ENCODE peak calls at places on chromosomes 16 and 17, in ten cellular contexts. K is kidney, C is stomach, O is left lung, G is heart right ventricle, I is mesendoderm, R is PC-9, U is Panc1, Y is A549, A is tibial nerve. S is an unnamed sample. For H3K4me1, the result is how much of the 10 kb centered on the place peaks cover.

GRCh38 chr16:19700319-19700781 is 17.7 kb downstream of the KNOP1 start:
- DNase-seq in R (peak), I (no peak), Y (peak), G (no peak), C (no peak), U (no peak), A (no peak), K (no peak), O (no peak), S (no peak)

GRCh38 chr17:784143-784542 is 2.0 kb downstream of the MRM3 start:
- DNase-seq in G (no peak), C (no peak), U (no peak), K (no peak), R (no peak), Y (no peak), I (no peak), A (no peak), O (no peak), S (no peak)

GRCh38 chr17:47905221-47905733 is 9.2 kb downstream of the SP2 start:
- DNase-seq in O (no peak), I (peak), Y (no peak), U (no peak), A (peak), K (peak), G (peak), C (peak), R (no peak), S (peak)

GRCh38 chr16:70679653-70680494 is 6.0 kb downstream of the MTSS2 start:
- DNase-seq in C (no peak), K (peak), U (no peak), G (peak), I (peak), A (no peak), O (peak), R (no peak), Y (peak), S (no peak)

GRCh38 chr17:38798614-38799500 is 499 bp downstream of the PIP4K2B start:
- DNase-seq in U (no peak), G (peak), R (no peak), O (peak), Y (peak), K (peak), I (peak), C (peak), A (peak), S (peak)

GRCh38 chr16:79563919-79564318 is 36.6 kb downstream of the MAF start:
- DNase-seq in O (no peak), Y (no peak), A (no peak), G (no peak), R (no peak), K (no peak), C (no peak), U (no peak), I (peak), S (no peak)

GRCh38 chr17:81069084-81069645 is 34.2 kb downstream of the BAIAP2 start:
- DNase-seq in A (no peak), O (no peak), R (no peak), U (no peak), K (no peak), I (no peak), G (no peak), Y (no peak), C (peak), S (no peak)

GRCh38 chr17:39980402-39981206 is at the start of gene PSMD3:
- DNase-seq in K (peak), R (peak), G (peak), I (peak), Y (peak), O (peak), A (peak), C (peak), U (peak), S (peak)

DNA sequence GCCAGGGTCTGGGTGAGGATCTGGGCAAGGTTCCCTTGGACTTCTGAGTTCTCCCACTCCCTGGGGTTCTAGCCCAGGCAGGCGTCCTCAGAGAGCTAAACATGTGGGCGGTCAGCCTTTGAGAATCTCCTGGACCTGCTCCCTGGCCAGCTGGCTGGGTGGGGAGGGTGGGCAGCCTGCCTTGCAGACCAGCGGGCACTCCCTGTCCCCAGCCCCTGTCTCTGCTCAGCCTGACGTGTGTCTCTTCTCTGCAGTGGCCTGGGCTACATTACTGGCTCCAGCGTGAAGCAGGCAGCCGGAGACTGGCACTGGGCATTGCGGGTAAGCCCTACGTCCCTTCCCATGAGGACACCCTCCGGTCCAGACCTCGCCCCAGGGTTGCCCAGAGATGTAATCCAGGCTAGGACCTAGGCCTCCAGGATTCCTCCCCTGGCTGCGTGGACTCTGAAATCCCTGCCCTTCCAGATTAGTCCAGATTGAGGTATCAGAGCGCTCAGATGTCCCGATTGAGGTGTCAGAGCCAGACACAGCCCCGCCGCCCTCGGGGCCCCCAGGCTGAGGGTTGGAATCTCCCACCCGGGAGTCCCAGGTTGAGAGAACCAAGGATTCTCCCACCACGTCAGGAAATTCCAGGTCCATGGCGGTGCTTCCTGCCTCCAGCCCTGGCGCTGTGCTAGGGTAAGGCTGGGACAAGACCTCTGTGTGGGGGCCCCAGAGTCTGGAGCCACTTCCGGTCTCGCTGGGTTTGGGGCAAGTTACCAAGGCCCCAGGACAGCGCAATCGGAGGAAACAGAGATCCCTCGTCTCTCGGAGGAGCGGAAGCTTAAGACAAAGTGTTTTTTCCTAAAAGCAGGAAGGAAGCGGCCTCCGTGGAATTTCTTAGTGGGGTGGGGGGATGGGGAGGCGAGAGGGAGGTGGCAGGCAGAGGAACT is 24.1 kb downstream of the MYBBP1A start:
- DNase-seq in I (peak), O (no peak), A (no peak), U (no peak), C (no peak), R (no peak), K (no peak), G (peak), Y (no peak), S (no peak)
- H3K27ac ChIP-seq in I (no peak), O (peak), A (peak), U (no peak), C (peak), R (no peak), K (peak), G (peak), Y (no peak), S (peak)

GRCh38 chr16:3800019-3800418 is 80.5 kb downstream of the CREBBP start:
- DNase-seq in C (no peak), U (no peak), I (no peak), A (no peak), O (no peak), Y (no peak), K (no peak), G (no peak), R (no peak), S (no peak)
- H3K4me1 ChIP-seq in C (under half), U (under half), I (under half), A (half or more), O (under half), Y (under half), K (under half), G (half or more), R (under half), S (under half)

DNA sequence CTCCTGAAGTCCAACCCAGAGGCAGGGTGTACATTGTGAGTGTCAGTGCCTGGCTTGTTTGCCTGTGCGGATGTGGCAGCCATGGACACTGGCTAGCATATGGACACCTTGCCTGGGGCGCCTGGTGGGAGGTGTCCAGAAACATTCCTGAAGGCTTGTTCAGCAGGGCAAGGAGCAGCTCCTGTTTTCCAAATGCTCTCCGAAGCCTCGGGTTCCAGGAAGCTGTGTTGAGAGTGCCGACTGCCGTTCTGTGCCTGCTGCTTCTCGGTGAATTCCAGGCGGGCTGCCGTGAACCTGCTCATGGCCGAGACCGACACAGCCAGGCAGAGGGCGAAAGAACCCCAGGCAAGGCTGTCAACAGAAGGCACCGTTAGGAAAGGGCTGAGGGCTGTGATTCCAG is 10.9 kb upstream of the DHRS7C start:
- DNase-seq in C (no peak), A (no peak), G (no peak), I (peak), K (no peak), R (peak), Y (peak), U (no peak), O (no peak), S (no peak)
- H3K4me3 ChIP-seq in C (no peak), A (no peak), G (no peak), I (no peak), K (no peak), R (peak), Y (peak), U (peak), O (no peak), S (no peak)

DNA sequence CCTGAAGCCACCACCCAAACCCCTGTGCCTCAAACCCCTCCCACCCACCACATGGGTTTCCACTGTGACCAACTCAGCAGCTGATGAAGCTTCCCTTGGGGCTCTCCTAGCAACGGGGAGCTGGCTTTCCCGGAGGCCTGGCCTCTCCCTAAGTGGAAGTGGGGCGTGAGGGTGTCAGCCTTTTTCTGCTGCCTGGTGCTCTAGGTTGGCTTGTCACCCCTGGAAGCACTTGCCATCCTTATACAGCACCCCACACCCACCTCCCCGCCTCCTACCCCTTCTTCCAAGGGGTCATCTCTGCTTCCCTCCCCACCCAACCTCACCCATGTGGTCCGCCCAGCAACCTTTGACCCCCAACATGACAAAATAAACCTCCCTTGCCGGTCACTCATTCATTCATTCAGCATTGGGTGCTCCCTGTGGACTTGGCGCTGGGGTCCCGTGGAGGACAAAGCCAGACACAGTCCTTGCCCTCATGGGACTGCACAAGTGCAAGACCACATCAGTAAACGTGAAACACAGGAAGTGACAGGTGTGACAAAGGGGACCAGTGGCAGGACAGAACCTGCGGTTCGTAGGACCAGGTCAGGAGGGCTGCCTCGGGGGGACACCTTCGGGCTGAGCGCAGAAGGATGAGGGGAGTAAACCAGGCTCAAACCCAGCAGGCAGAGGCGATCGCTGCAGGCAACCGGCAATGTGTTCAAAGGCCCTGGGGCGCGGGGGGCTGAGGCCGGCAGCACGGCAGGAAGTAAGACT is 185.2 kb downstream of the SEC14L1 start:
- DNase-seq in I (no peak), Y (no peak), G (no peak), O (peak), U (no peak), K (peak), R (no peak), A (no peak), C (peak), S (peak)
- H3K27ac ChIP-seq in I (no peak), Y (peak), G (peak), O (peak), U (peak), K (peak), R (no peak), A (peak), C (peak), S (peak)

GRCh38 chr17:57549468-57549867 is 195.6 kb downstream of the CCDC182 start:
- DNase-seq in I (no peak), K (no peak), Y (no peak), O (no peak), C (no peak), A (no peak), R (no peak), G (no peak), U (no peak), S (no peak)
- H3K4me1 ChIP-seq in I (under half), K (under half), Y (under half), O (under half), C (under half), A (under half), R (under half), G (half or more), U (under half), S (under half)

DNA sequence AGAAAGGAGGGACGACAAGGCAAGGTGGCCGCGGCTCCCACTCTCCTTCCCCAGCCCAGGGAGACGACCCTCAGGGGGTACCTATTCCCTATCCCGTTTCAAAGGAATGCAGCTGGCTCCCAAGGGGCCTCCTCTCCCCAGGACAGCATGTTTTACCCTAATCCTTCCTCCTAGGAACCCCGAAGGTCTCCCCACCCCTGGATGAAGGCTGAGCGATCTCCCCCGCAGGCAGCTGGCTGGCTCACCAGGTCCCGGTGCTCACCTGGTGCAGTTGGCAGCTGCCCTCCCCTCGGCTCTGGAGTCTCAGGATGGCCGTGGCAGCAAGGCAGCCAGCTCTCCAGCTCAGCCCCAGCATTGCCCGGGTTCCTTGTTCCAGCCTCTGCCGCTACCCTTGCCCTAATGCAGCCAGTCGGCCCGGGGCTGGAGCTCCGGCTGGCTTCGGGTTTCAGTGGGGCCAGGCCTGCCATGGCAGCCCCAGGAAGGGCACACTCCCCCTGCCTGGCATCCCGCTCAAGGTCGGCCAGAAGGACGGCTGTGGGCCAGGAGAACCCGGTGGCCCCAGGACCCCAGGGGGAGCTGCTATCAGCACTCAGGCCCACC is 4.6 kb downstream of the CLUH start:
- DNase-seq in G (no peak), Y (no peak), I (no peak), K (peak), A (no peak), U (no peak), R (no peak), C (no peak), O (peak), S (no peak)
- H3K4me3 ChIP-seq in G (peak), Y (no peak), I (no peak), K (peak), A (no peak), U (no peak), R (no peak), C (no peak), O (no peak), S (no peak)

GRCh38 chr17:74235040-74235581 is 21.7 kb downstream of the TTYH2 start:
- DNase-seq in U (no peak), I (no peak), R (no peak), C (no peak), K (no peak), O (no peak), A (no peak), Y (no peak), G (no peak), S (no peak)
- H3K27ac ChIP-seq in U (no peak), I (no peak), R (no peak), C (peak), K (no peak), O (peak), A (peak), Y (no peak), G (peak), S (peak)

GRCh38 chr17:73612074-73612473 is 32.2 kb downstream of the SDK2 start:
- DNase-seq in I (no peak), A (no peak), C (no peak), Y (no peak), R (no peak), U (no peak), O (no peak), G (no peak), K (no peak), S (no peak)

GRCh38 chr17:73611630-73612029 is 32.6 kb downstream of the SDK2 start:
- DNase-seq in K (no peak), U (no peak), I (no peak), O (no peak), A (no peak), R (no peak), G (no peak), Y (no peak), C (no peak), S (no peak)

GRCh38 chr17:73609688-73610210 is 34.5 kb downstream of the SDK2 start:
- DNase-seq in A (no peak), Y (no peak), K (no peak), C (no peak), R (no peak), O (no peak), U (no peak), I (no peak), G (no peak), S (no peak)

GRCh38 chr17:73609078-73609477 is 35.2 kb downstream of the SDK2 start:
- DNase-seq in C (no peak), I (peak), O (no peak), A (no peak), Y (no peak), R (no peak), G (no peak), K (no peak), U (no peak), S (no peak)

DNA sequence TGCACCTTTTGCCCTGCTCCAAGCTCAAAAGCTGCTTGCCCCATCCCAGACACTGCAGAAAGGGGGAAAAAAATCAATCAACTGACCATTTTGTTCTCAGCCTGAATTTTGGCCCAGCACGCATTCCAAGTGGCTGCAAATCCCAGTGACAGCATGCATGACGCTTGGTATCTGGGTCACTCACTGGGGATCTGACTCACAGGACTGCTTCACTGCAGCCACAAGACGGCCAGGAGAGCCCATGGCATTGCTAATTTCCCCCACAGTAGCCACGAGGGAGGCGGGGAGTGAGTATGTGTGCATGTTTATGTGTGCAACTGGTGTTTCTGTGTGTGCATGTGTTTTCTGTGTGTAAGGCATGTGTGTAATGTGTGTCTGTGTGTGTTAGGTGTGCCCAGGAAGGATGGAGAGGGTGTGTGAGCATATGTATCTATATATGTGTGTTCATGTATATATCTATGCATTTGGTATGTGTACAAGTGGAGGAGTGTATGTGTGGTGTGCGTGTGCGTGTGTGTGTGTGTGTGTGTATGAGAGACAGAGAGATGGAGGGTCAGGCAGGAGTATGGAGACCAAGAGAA is 33.8 kb downstream of the SDK2 start:
- DNase-seq in U (no peak), A (no peak), Y (no peak), R (no peak), C (no peak), G (no peak), I (no peak), K (no peak), O (no peak), S (no peak)
- H3K4me1 ChIP-seq in U (under half), A (under half), Y (under half), R (under half), C (under half), G (under half), I (under half), K (under half), O (under half), S (under half)

DNA sequence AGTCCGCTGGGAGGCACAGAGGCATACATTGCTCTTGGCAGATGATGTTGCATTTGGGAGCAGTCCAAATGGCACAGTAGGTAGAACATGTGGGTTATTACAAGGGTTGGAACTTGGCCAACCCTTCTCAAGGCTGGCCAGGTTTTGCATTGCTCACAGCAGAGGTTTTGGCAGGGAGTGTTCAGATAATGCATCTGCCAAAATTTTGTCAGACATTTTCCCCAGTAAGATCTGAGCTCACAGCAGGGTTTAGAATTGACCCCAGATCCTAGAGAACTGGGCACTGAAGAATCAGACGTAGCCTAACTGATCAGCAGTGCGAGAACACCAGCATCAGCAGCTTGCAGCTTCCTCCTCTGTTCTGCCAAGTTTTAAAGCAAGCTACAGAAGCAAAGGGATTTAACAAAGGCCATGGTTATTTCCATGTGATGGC is 468.8 kb upstream of the KIF2B start:
- DNase-seq in K (no peak), Y (no peak), U (no peak), R (no peak), A (no peak), O (no peak), G (no peak), C (peak), I (no peak), S (no peak)
- H3K4me3 ChIP-seq in K (no peak), Y (no peak), U (no peak), R (no peak), A (no peak), O (no peak), G (no peak), C (no peak), I (no peak), S (no peak)

DNA sequence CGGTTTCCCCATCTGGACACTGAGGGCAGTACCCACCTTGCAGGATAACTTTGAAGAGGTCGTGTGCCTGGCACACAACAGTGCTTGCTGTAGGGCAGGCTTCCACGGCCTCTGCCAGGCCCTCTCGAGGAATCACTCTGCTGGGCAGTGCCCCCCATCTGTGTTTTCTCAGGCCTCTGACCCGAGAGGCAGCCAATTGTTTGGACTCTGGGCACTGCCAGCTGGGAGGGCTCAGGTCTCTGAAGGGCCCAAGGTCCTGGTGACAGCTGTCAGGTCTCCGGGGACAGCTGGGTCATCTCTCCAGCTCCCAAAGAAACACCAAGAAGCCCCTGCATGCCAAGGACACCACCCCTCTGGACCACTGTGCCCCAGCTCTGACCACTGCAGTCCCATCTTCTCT is 1.0 kb upstream of the RAB26 start:
- DNase-seq in K (peak), G (no peak), C (no peak), I (no peak), A (no peak), U (no peak), R (no peak), Y (no peak), O (no peak), S (no peak)
- H3K27ac ChIP-seq in K (peak), G (peak), C (peak), I (no peak), A (no peak), U (peak), R (no peak), Y (peak), O (no peak), S (peak)